ENCODE peak calls at places on chromosomes 5 and 9, in ten cellular contexts. T, O, H, E, J, F, Y, I, Q and S are unnamed samples.

GRCh38 chr9:109307380-109308240 is 13.2 kb downstream of the EPB41L4B start:
- DNase-seq in E (no peak), F (no peak), T (no peak), Q (no peak), O (no peak), H (no peak), J (no peak), I (no peak), Y (no peak), S (no peak)

GRCh38 chr5:148401604-148402003 is 17.8 kb downstream of the FBXO38 start:
- DNase-seq in T (no peak), Q (no peak), F (no peak), E (no peak), O (no peak), J (no peak), H (peak; percentile 39), Y (no peak), I (no peak), S (no peak)

GRCh38 chr5:150209020-150209635 is 19.3 kb downstream of the SLC6A7 start:
- DNase-seq in H (peak; percentile 85), F (no peak), E (no peak), T (no peak), O (peak; percentile 62), Q (no peak), J (peak; percentile 83), Y (peak; percentile 68), I (peak; percentile 77), S (no peak)

GRCh38 chr9:2181794-2182193 is 166.6 kb downstream of the SMARCA2 start:
- DNase-seq in Q (peak; percentile 40), Y (no peak), E (peak; percentile 12), H (no peak), J (no peak), I (no peak), T (no peak), O (no peak), F (no peak), S (no peak)

GRCh38 chr9:16612627-16613026 is 257.8 kb downstream of the BNC2 start:
- DNase-seq in O (no peak), F (no peak), J (no peak), Y (no peak), E (no peak), Q (no peak), H (peak; percentile 75), I (no peak), T (no peak), S (no peak)

GRCh38 chr9:136565722-136566552 is 20.1 kb upstream of the NOTCH1 start:
- DNase-seq in J (no peak), I (no peak), Y (no peak), E (no peak), H (no peak), F (no peak), T (no peak), O (no peak), Q (no peak), S (no peak)

GRCh38 chr5:112420111-112420864 is 1.2 kb upstream of the EPB41L4A start:
- DNase-seq in Q (peak; percentile 90), H (peak; percentile 33), J (peak; percentile 38), T (no peak), E (peak; percentile 56), Y (peak; percentile 83), I (peak; percentile 88), O (peak; percentile 88), F (peak; percentile 90), S (peak; percentile 20)

GRCh38 chr5:141902015-141902414 is 21.7 kb upstream of the DELE1 start:
- DNase-seq in Y (no peak), J (no peak), T (no peak), I (no peak), Q (no peak), O (no peak), F (no peak), H (no peak), E (no peak), S (no peak)

GRCh38 chr9:135305546-135306180 is 173.9 kb upstream of the PPP1R26 start:
- DNase-seq in Q (no peak), O (no peak), Y (no peak), E (no peak), I (no peak), H (no peak), F (no peak), J (no peak), T (no peak), S (no peak)

GRCh38 chr5:179374506-179375235 is 29.4 kb upstream of the ADAMTS2 start:
- DNase-seq in Y (peak; percentile 22), F (no peak), J (no peak), H (no peak), T (no peak), I (peak; percentile 41), O (no peak), E (no peak), Q (no peak), S (no peak)

GRCh38 chr5:132435891-132436290 is 54.7 kb downstream of the IRF1 start:
- DNase-seq in T (no peak), J (no peak), E (no peak), Q (no peak), H (no peak), Y (no peak), I (no peak), F (no peak), O (no peak), S (no peak)

GRCh38 chr5:132436936-132437335 is 53.6 kb downstream of the IRF1 start:
- DNase-seq in H (no peak), J (no peak), I (no peak), E (no peak), Q (no peak), T (no peak), O (no peak), F (no peak), Y (no peak), S (no peak)

GRCh38 chr5:132434813-132435286 is 55.7 kb downstream of the IRF1 start:
- DNase-seq in I (no peak), F (no peak), Y (no peak), O (no peak), T (no peak), E (no peak), J (no peak), Q (no peak), H (no peak), S (no peak)

GRCh38 chr5:132433141-132433540 is 57.4 kb downstream of the IRF1 start:
- DNase-seq in J (no peak), T (no peak), Q (no peak), E (no peak), O (no peak), Y (no peak), H (no peak), I (no peak), F (no peak), S (no peak)

GRCh38 chr5:132434391-132434790 is 56.2 kb downstream of the IRF1 start:
- DNase-seq in O (no peak), H (no peak), J (no peak), I (no peak), F (no peak), E (no peak), Y (no peak), Q (no peak), T (no peak), S (no peak)
- H3K27ac ChIP-seq in O (peak overlapping the region; percentile 26), H (peak overlapping the region; percentile 21), J (no peak overlapping the region), I (no peak overlapping the region), F (no peak overlapping the region), E (no peak overlapping the region), Y (no peak overlapping the region), Q (no peak overlapping the region), T (peak overlapping the region; percentile 23), S (no peak overlapping the region)

GRCh38 chr9:98808879-98809278 is 1.4 kb downstream of the GALNT12 start:
- DNase-seq in I (peak; percentile 34), T (no peak), F (no peak), H (no peak), J (no peak), E (no peak), Q (no peak), O (no peak), Y (no peak), S (no peak)
- TF ChIP-seq CTCF in I (no peak), T (no peak), F (no peak), H (no peak), J (no peak), E (no peak), Q (no peak), O (no peak), Y (no peak), S (no peak)

GRCh38 chr9:87336914-87337333 is 160.7 kb upstream of the DAPK1 start:
- DNase-seq in E (peak; percentile 54), H (peak; percentile 77), Q (peak; percentile 28), O (no peak), I (no peak), J (peak; percentile 42), T (peak; percentile 38), F (no peak), Y (peak; percentile 41), S (no peak)
- H3K4me3 ChIP-seq in E (no peak overlapping the region), H (no peak overlapping the region), Q (peak overlapping the region; percentile 72), O (peak overlapping the region; percentile 47), I (peak overlapping the region; percentile 32), J (peak overlapping the region; percentile 35), T (no peak overlapping the region), F (peak overlapping the region; percentile 20), Y (peak overlapping the region; percentile 11), S (peak overlapping the region; percentile 32)

GRCh38 chr9:127530206-127530941 is 79.1 kb downstream of the LRSAM1 start:
- DNase-seq in T (no peak), E (no peak), Q (peak; percentile 61), I (no peak), J (no peak), Y (no peak), O (no peak), F (no peak), H (no peak), S (no peak)
- H3K27ac ChIP-seq in T (peak overlapping the region; percentile 11), E (no peak overlapping the region), Q (peak overlapping the region; percentile 21), I (peak overlapping the region; percentile 9), J (no peak overlapping the region), Y (no peak overlapping the region), O (peak overlapping the region; percentile 18), F (peak overlapping the region; percentile 93), H (no peak overlapping the region), S (no peak overlapping the region)